ENCODE peak calls at places on chromosomes 2 and 18, in ten cellular contexts. One of them, this sample, is unnamed.

GRCh38 chr2:206543073-206543472 is 99.2 kb upstream of the FAM237A start:
- DNase-seq in GM12878: no peak
- DNase-seq in GM12865: no peak
- DNase-seq in nucleus accumbens: no peak
- DNase-seq in activated T-helper 1 cell treated with Interleukin-2 at 50 U/mL for 16 hours: no peak
- DNase-seq in activated CD4-positive, alpha-beta T cell treated with anti-CD3 and anti-CD28 coated beads, Interleukin-2, amount 10 ng/mL, durations not matched to agents 7 days and 5 days: no peak
- DNase-seq in NCI-H510A treated with DMSO at 0.1 percent for 48 hours: no peak
- DNase-seq in neural crest cell: no peak
- DNase-seq in right cardiac atrium: no peak
- DNase-seq in hypothalamus: no peak
- DNase-seq in this sample: no peak

GRCh38 chr2:217510790-217511291 is 492.0 kb downstream of the TNS1 start:
- DNase-seq in GM12878: peak
- DNase-seq in right cardiac atrium: peak
- DNase-seq in activated T-helper 1 cell treated with Interleukin-2 at 50 U/mL for 16 hours: no peak
- DNase-seq in hypothalamus: peak
- DNase-seq in NCI-H510A treated with DMSO at 0.1 percent for 48 hours: peak
- DNase-seq in GM12865: peak
- DNase-seq in neural crest cell: peak
- DNase-seq in nucleus accumbens: peak
- DNase-seq in activated CD4-positive, alpha-beta T cell treated with anti-CD3 and anti-CD28 coated beads, Interleukin-2, amount 10 ng/mL, durations not matched to agents 7 days and 5 days: peak
- DNase-seq in this sample: peak

GRCh38 chr2:88192613-88193012 is 22.5 kb downstream of the THNSL2 start:
- DNase-seq in nucleus accumbens: no peak
- DNase-seq in GM12878: no peak
- DNase-seq in GM12865: no peak
- DNase-seq in right cardiac atrium: no peak
- DNase-seq in neural crest cell: no peak
- DNase-seq in activated T-helper 1 cell treated with Interleukin-2 at 50 U/mL for 16 hours: no peak
- DNase-seq in hypothalamus: no peak
- DNase-seq in NCI-H510A treated with DMSO at 0.1 percent for 48 hours: no peak
- DNase-seq in activated CD4-positive, alpha-beta T cell treated with anti-CD3 and anti-CD28 coated beads, Interleukin-2, amount 10 ng/mL, durations not matched to agents 7 days and 5 days: no peak
- DNase-seq in this sample: no peak

GRCh38 chr18:13565228-13565627 is 161.1 kb downstream of the FAM210A start:
- DNase-seq in activated CD4-positive, alpha-beta T cell treated with anti-CD3 and anti-CD28 coated beads, Interleukin-2, amount 10 ng/mL, durations not matched to agents 7 days and 5 days: no peak
- DNase-seq in NCI-H510A treated with DMSO at 0.1 percent for 48 hours: no peak
- DNase-seq in GM12865: no peak
- DNase-seq in hypothalamus: peak
- DNase-seq in neural crest cell: no peak
- DNase-seq in GM12878: no peak
- DNase-seq in activated T-helper 1 cell treated with Interleukin-2 at 50 U/mL for 16 hours: no peak
- DNase-seq in nucleus accumbens: peak
- DNase-seq in right cardiac atrium: peak
- DNase-seq in this sample: no peak

GRCh38 chr2:146730882-146731281 is 1113.9 kb upstream of the ACVR2A start:
- DNase-seq in GM12878: no peak
- DNase-seq in NCI-H510A treated with DMSO at 0.1 percent for 48 hours: no peak
- DNase-seq in right cardiac atrium: no peak
- DNase-seq in nucleus accumbens: no peak
- DNase-seq in neural crest cell: no peak
- DNase-seq in activated T-helper 1 cell treated with Interleukin-2 at 50 U/mL for 16 hours: no peak
- DNase-seq in hypothalamus: no peak
- DNase-seq in GM12865: no peak
- DNase-seq in activated CD4-positive, alpha-beta T cell treated with anti-CD3 and anti-CD28 coated beads, Interleukin-2, amount 10 ng/mL, durations not matched to agents 7 days and 5 days: no peak
- DNase-seq in this sample: no peak

GRCh38 chr2:127678991-127679390 is 3.7 kb upstream of the LIMS2 start:
- DNase-seq in GM12865: no peak
- DNase-seq in activated T-helper 1 cell treated with Interleukin-2 at 50 U/mL for 16 hours: no peak
- DNase-seq in neural crest cell: no peak
- DNase-seq in NCI-H510A treated with DMSO at 0.1 percent for 48 hours: no peak
- DNase-seq in right cardiac atrium: no peak
- DNase-seq in nucleus accumbens: no peak
- DNase-seq in GM12878: no peak
- DNase-seq in hypothalamus: no peak
- DNase-seq in activated CD4-positive, alpha-beta T cell treated with anti-CD3 and anti-CD28 coated beads, Interleukin-2, amount 10 ng/mL, durations not matched to agents 7 days and 5 days: no peak
- DNase-seq in this sample: no peak

GRCh38 chr2:144452169-144453038 is 67.5 kb downstream of the ZEB2 start:
- DNase-seq in right cardiac atrium: peak
- DNase-seq in GM12865: no peak
- DNase-seq in hypothalamus: no peak
- DNase-seq in neural crest cell: no peak
- DNase-seq in activated T-helper 1 cell treated with Interleukin-2 at 50 U/mL for 16 hours: no peak
- DNase-seq in NCI-H510A treated with DMSO at 0.1 percent for 48 hours: peak
- DNase-seq in GM12878: no peak
- DNase-seq in nucleus accumbens: no peak
- DNase-seq in activated CD4-positive, alpha-beta T cell treated with anti-CD3 and anti-CD28 coated beads, Interleukin-2, amount 10 ng/mL, durations not matched to agents 7 days and 5 days: no peak
- DNase-seq in this sample: no peak

GRCh38 chr2:206526416-206526815 is 83.1 kb downstream of the ADAM23 start:
- DNase-seq in activated T-helper 1 cell treated with Interleukin-2 at 50 U/mL for 16 hours: no peak
- DNase-seq in right cardiac atrium: no peak
- DNase-seq in GM12865: no peak
- DNase-seq in GM12878: no peak
- DNase-seq in NCI-H510A treated with DMSO at 0.1 percent for 48 hours: no peak
- DNase-seq in hypothalamus: no peak
- DNase-seq in activated CD4-positive, alpha-beta T cell treated with anti-CD3 and anti-CD28 coated beads, Interleukin-2, amount 10 ng/mL, durations not matched to agents 7 days and 5 days: no peak
- DNase-seq in nucleus accumbens: no peak
- DNase-seq in neural crest cell: no peak
- DNase-seq in this sample: no peak

GRCh38 chr2:58890865-58891525 is 649.9 kb upstream of the FANCL start:
- DNase-seq in activated CD4-positive, alpha-beta T cell treated with anti-CD3 and anti-CD28 coated beads, Interleukin-2, amount 10 ng/mL, durations not matched to agents 7 days and 5 days: no peak
- DNase-seq in GM12865: no peak
- DNase-seq in neural crest cell: no peak
- DNase-seq in GM12878: no peak
- DNase-seq in activated T-helper 1 cell treated with Interleukin-2 at 50 U/mL for 16 hours: no peak
- DNase-seq in right cardiac atrium: no peak
- DNase-seq in nucleus accumbens: no peak
- DNase-seq in hypothalamus: no peak
- DNase-seq in NCI-H510A treated with DMSO at 0.1 percent for 48 hours: no peak
- DNase-seq in this sample: no peak

GRCh38 chr2:15943914-15944313 is 3.6 kb downstream of the MYCN start:
- DNase-seq in GM12865: no peak
- DNase-seq in NCI-H510A treated with DMSO at 0.1 percent for 48 hours: no peak
- DNase-seq in activated CD4-positive, alpha-beta T cell treated with anti-CD3 and anti-CD28 coated beads, Interleukin-2, amount 10 ng/mL, durations not matched to agents 7 days and 5 days: no peak
- DNase-seq in right cardiac atrium: no peak
- DNase-seq in nucleus accumbens: peak
- DNase-seq in activated T-helper 1 cell treated with Interleukin-2 at 50 U/mL for 16 hours: no peak
- DNase-seq in GM12878: no peak
- DNase-seq in hypothalamus: no peak
- DNase-seq in neural crest cell: no peak
- DNase-seq in this sample: no peak

GRCh38 chr18:48317781-48318381 is 91.3 kb downstream of the ZBTB7C start:
- DNase-seq in hypothalamus: no peak
- DNase-seq in nucleus accumbens: no peak
- DNase-seq in activated CD4-positive, alpha-beta T cell treated with anti-CD3 and anti-CD28 coated beads, Interleukin-2, amount 10 ng/mL, durations not matched to agents 7 days and 5 days: no peak
- DNase-seq in GM12865: no peak
- DNase-seq in GM12878: no peak
- DNase-seq in NCI-H510A treated with DMSO at 0.1 percent for 48 hours: no peak
- DNase-seq in right cardiac atrium: no peak
- DNase-seq in activated T-helper 1 cell treated with Interleukin-2 at 50 U/mL for 16 hours: no peak
- DNase-seq in neural crest cell: no peak
- DNase-seq in this sample: no peak

GRCh38 chr2:206004004-206004693 is 81.8 kb downstream of the INO80D start:
- DNase-seq in GM12878: no peak
- DNase-seq in neural crest cell: no peak
- DNase-seq in GM12865: peak
- DNase-seq in NCI-H510A treated with DMSO at 0.1 percent for 48 hours: no peak
- DNase-seq in right cardiac atrium: no peak
- DNase-seq in nucleus accumbens: no peak
- DNase-seq in activated CD4-positive, alpha-beta T cell treated with anti-CD3 and anti-CD28 coated beads, Interleukin-2, amount 10 ng/mL, durations not matched to agents 7 days and 5 days: peak
- DNase-seq in hypothalamus: no peak
- DNase-seq in activated T-helper 1 cell treated with Interleukin-2 at 50 U/mL for 16 hours: no peak
- DNase-seq in this sample: no peak

GRCh38 chr2:64622443-64623231 is 31.1 kb downstream of the SERTAD2 start:
- DNase-seq in GM12878: no peak
- DNase-seq in right cardiac atrium: no peak
- DNase-seq in neural crest cell: no peak
- DNase-seq in activated T-helper 1 cell treated with Interleukin-2 at 50 U/mL for 16 hours: no peak
- DNase-seq in hypothalamus: no peak
- DNase-seq in GM12865: no peak
- DNase-seq in nucleus accumbens: no peak
- DNase-seq in activated CD4-positive, alpha-beta T cell treated with anti-CD3 and anti-CD28 coated beads, Interleukin-2, amount 10 ng/mL, durations not matched to agents 7 days and 5 days: no peak
- DNase-seq in NCI-H510A treated with DMSO at 0.1 percent for 48 hours: no peak
- DNase-seq in this sample: no peak

GRCh38 chr2:240876475-240877251 is 8.0 kb downstream of the AGXT start:
- DNase-seq in neural crest cell: no peak
- DNase-seq in activated CD4-positive, alpha-beta T cell treated with anti-CD3 and anti-CD28 coated beads, Interleukin-2, amount 10 ng/mL, durations not matched to agents 7 days and 5 days: no peak
- DNase-seq in nucleus accumbens: no peak
- DNase-seq in GM12878: no peak
- DNase-seq in GM12865: no peak
- DNase-seq in hypothalamus: no peak
- DNase-seq in activated T-helper 1 cell treated with Interleukin-2 at 50 U/mL for 16 hours: no peak
- DNase-seq in right cardiac atrium: no peak
- DNase-seq in NCI-H510A treated with DMSO at 0.1 percent for 48 hours: no peak
- DNase-seq in this sample: no peak

GRCh38 chr18:79309572-79310278 is 86.0 kb upstream of the NFATC1 start:
- DNase-seq in NCI-H510A treated with DMSO at 0.1 percent for 48 hours: no peak
- DNase-seq in hypothalamus: no peak
- DNase-seq in GM12865: no peak
- DNase-seq in nucleus accumbens: no peak
- DNase-seq in GM12878: no peak
- DNase-seq in neural crest cell: no peak
- DNase-seq in activated CD4-positive, alpha-beta T cell treated with anti-CD3 and anti-CD28 coated beads, Interleukin-2, amount 10 ng/mL, durations not matched to agents 7 days and 5 days: no peak
- DNase-seq in right cardiac atrium: no peak
- DNase-seq in activated T-helper 1 cell treated with Interleukin-2 at 50 U/mL for 16 hours: no peak
- DNase-seq in this sample: no peak

GRCh38 chr2:239526038-239526437 is 125.2 kb upstream of the HDAC4 start:
- DNase-seq in hypothalamus: no peak
- DNase-seq in right cardiac atrium: no peak
- DNase-seq in activated T-helper 1 cell treated with Interleukin-2 at 50 U/mL for 16 hours: no peak
- DNase-seq in NCI-H510A treated with DMSO at 0.1 percent for 48 hours: no peak
- DNase-seq in neural crest cell: no peak
- DNase-seq in nucleus accumbens: no peak
- DNase-seq in GM12865: no peak
- DNase-seq in GM12878: no peak
- DNase-seq in activated CD4-positive, alpha-beta T cell treated with anti-CD3 and anti-CD28 coated beads, Interleukin-2, amount 10 ng/mL, durations not matched to agents 7 days and 5 days: no peak
- DNase-seq in this sample: no peak

GRCh38 chr2:95073856-95074662 is 47.5 kb downstream of the MRPS5 start:
- DNase-seq in neural crest cell: no peak
- DNase-seq in NCI-H510A treated with DMSO at 0.1 percent for 48 hours: no peak
- DNase-seq in activated CD4-positive, alpha-beta T cell treated with anti-CD3 and anti-CD28 coated beads, Interleukin-2, amount 10 ng/mL, durations not matched to agents 7 days and 5 days: no peak
- DNase-seq in activated T-helper 1 cell treated with Interleukin-2 at 50 U/mL for 16 hours: no peak
- DNase-seq in nucleus accumbens: peak
- DNase-seq in GM12865: no peak
- DNase-seq in right cardiac atrium: no peak
- DNase-seq in GM12878: no peak
- DNase-seq in hypothalamus: no peak
- DNase-seq in this sample: no peak

GRCh38 chr2:197497301-197497700 is 2.3 kb downstream of the HSPD1 start:
- DNase-seq in GM12865: no peak
- DNase-seq in activated T-helper 1 cell treated with Interleukin-2 at 50 U/mL for 16 hours: no peak
- DNase-seq in activated CD4-positive, alpha-beta T cell treated with anti-CD3 and anti-CD28 coated beads, Interleukin-2, amount 10 ng/mL, durations not matched to agents 7 days and 5 days: no peak
- DNase-seq in hypothalamus: no peak
- DNase-seq in NCI-H510A treated with DMSO at 0.1 percent for 48 hours: no peak
- DNase-seq in right cardiac atrium: no peak
- DNase-seq in nucleus accumbens: no peak
- DNase-seq in neural crest cell: no peak
- DNase-seq in GM12878: no peak
- DNase-seq in this sample: no peak

GRCh38 chr2:207767461-207768167 is 2.1 kb downstream of the FZD5 start:
- DNase-seq in activated T-helper 1 cell treated with Interleukin-2 at 50 U/mL for 16 hours: no peak
- DNase-seq in NCI-H510A treated with DMSO at 0.1 percent for 48 hours: no peak
- DNase-seq in hypothalamus: no peak
- DNase-seq in GM12865: peak
- DNase-seq in neural crest cell: no peak
- DNase-seq in nucleus accumbens: no peak
- DNase-seq in right cardiac atrium: peak
- DNase-seq in activated CD4-positive, alpha-beta T cell treated with anti-CD3 and anti-CD28 coated beads, Interleukin-2, amount 10 ng/mL, durations not matched to agents 7 days and 5 days: no peak
- DNase-seq in GM12878: no peak
- DNase-seq in this sample: peak

GRCh38 chr18:55296761-55297160 is 291.2 kb downstream of the TCF4 start:
- DNase-seq in activated CD4-positive, alpha-beta T cell treated with anti-CD3 and anti-CD28 coated beads, Interleukin-2, amount 10 ng/mL, durations not matched to agents 7 days and 5 days: no peak
- DNase-seq in hypothalamus: no peak
- DNase-seq in activated T-helper 1 cell treated with Interleukin-2 at 50 U/mL for 16 hours: no peak
- DNase-seq in neural crest cell: no peak
- DNase-seq in GM12865: no peak
- DNase-seq in right cardiac atrium: no peak
- DNase-seq in nucleus accumbens: no peak
- DNase-seq in GM12878: no peak
- DNase-seq in NCI-H510A treated with DMSO at 0.1 percent for 48 hours: no peak
- DNase-seq in this sample: no peak

GRCh38 chr18:9852266-9853081 is 33.3 kb upstream of the TXNDC2 start:
- DNase-seq in hypothalamus: no peak
- DNase-seq in nucleus accumbens: no peak
- DNase-seq in GM12865: no peak
- DNase-seq in right cardiac atrium: no peak
- DNase-seq in GM12878: no peak
- DNase-seq in activated CD4-positive, alpha-beta T cell treated with anti-CD3 and anti-CD28 coated beads, Interleukin-2, amount 10 ng/mL, durations not matched to agents 7 days and 5 days: no peak
- DNase-seq in neural crest cell: no peak
- DNase-seq in activated T-helper 1 cell treated with Interleukin-2 at 50 U/mL for 16 hours: no peak
- DNase-seq in NCI-H510A treated with DMSO at 0.1 percent for 48 hours: no peak
- DNase-seq in this sample: no peak

GRCh38 chr2:119827866-119828507 is 68.3 kb downstream of the PTPN4 start:
- DNase-seq in right cardiac atrium: no peak
- DNase-seq in activated T-helper 1 cell treated with Interleukin-2 at 50 U/mL for 16 hours: no peak
- DNase-seq in neural crest cell: no peak
- DNase-seq in nucleus accumbens: no peak
- DNase-seq in GM12865: peak
- DNase-seq in hypothalamus: no peak
- DNase-seq in activated CD4-positive, alpha-beta T cell treated with anti-CD3 and anti-CD28 coated beads, Interleukin-2, amount 10 ng/mL, durations not matched to agents 7 days and 5 days: no peak
- DNase-seq in GM12878: no peak
- DNase-seq in NCI-H510A treated with DMSO at 0.1 percent for 48 hours: no peak
- DNase-seq in this sample: no peak

GRCh38 chr2:145096582-145096981 is 576.7 kb upstream of the ZEB2 start:
- DNase-seq in hypothalamus: no peak
- DNase-seq in nucleus accumbens: no peak
- DNase-seq in activated T-helper 1 cell treated with Interleukin-2 at 50 U/mL for 16 hours: no peak
- DNase-seq in activated CD4-positive, alpha-beta T cell treated with anti-CD3 and anti-CD28 coated beads, Interleukin-2, amount 10 ng/mL, durations not matched to agents 7 days and 5 days: no peak
- DNase-seq in GM12878: no peak
- DNase-seq in GM12865: no peak
- DNase-seq in right cardiac atrium: no peak
- DNase-seq in NCI-H510A treated with DMSO at 0.1 percent for 48 hours: no peak
- DNase-seq in neural crest cell: no peak
- DNase-seq in this sample: no peak

GRCh38 chr2:108182489-108182888 is 57.3 kb upstream of the SULT1C3 start:
- DNase-seq in NCI-H510A treated with DMSO at 0.1 percent for 48 hours: peak
- DNase-seq in neural crest cell: peak
- DNase-seq in right cardiac atrium: no peak
- DNase-seq in GM12865: peak
- DNase-seq in nucleus accumbens: no peak
- DNase-seq in hypothalamus: no peak
- DNase-seq in activated T-helper 1 cell treated with Interleukin-2 at 50 U/mL for 16 hours: no peak
- DNase-seq in GM12878: no peak
- DNase-seq in activated CD4-positive, alpha-beta T cell treated with anti-CD3 and anti-CD28 coated beads, Interleukin-2, amount 10 ng/mL, durations not matched to agents 7 days and 5 days: no peak
- DNase-seq in this sample: no peak

GRCh38 chr18:72863754-72864153 is 4.0 kb downstream of the NETO1 start:
- DNase-seq in neural crest cell: no peak
- DNase-seq in GM12865: no peak
- DNase-seq in NCI-H510A treated with DMSO at 0.1 percent for 48 hours: no peak
- DNase-seq in right cardiac atrium: no peak
- DNase-seq in activated CD4-positive, alpha-beta T cell treated with anti-CD3 and anti-CD28 coated beads, Interleukin-2, amount 10 ng/mL, durations not matched to agents 7 days and 5 days: no peak
- DNase-seq in activated T-helper 1 cell treated with Interleukin-2 at 50 U/mL for 16 hours: no peak
- DNase-seq in hypothalamus: no peak
- DNase-seq in GM12878: no peak
- DNase-seq in nucleus accumbens: no peak
- DNase-seq in this sample: no peak

GRCh38 chr2:216404010-216404618 is 8.2 kb upstream of the SMARCAL1 start:
- DNase-seq in GM12878: no peak
- DNase-seq in NCI-H510A treated with DMSO at 0.1 percent for 48 hours: peak
- DNase-seq in activated T-helper 1 cell treated with Interleukin-2 at 50 U/mL for 16 hours: peak
- DNase-seq in hypothalamus: no peak
- DNase-seq in nucleus accumbens: no peak
- DNase-seq in activated CD4-positive, alpha-beta T cell treated with anti-CD3 and anti-CD28 coated beads, Interleukin-2, amount 10 ng/mL, durations not matched to agents 7 days and 5 days: peak
- DNase-seq in right cardiac atrium: peak
- DNase-seq in neural crest cell: peak
- DNase-seq in GM12865: peak
- DNase-seq in this sample: peak

GRCh38 chr2:64295326-64296149 is 151.3 kb upstream of the PELI1 start:
- DNase-seq in activated CD4-positive, alpha-beta T cell treated with anti-CD3 and anti-CD28 coated beads, Interleukin-2, amount 10 ng/mL, durations not matched to agents 7 days and 5 days: no peak
- DNase-seq in nucleus accumbens: no peak
- DNase-seq in hypothalamus: no peak
- DNase-seq in NCI-H510A treated with DMSO at 0.1 percent for 48 hours: no peak
- DNase-seq in GM12878: no peak
- DNase-seq in activated T-helper 1 cell treated with Interleukin-2 at 50 U/mL for 16 hours: no peak
- DNase-seq in right cardiac atrium: no peak
- DNase-seq in neural crest cell: no peak
- DNase-seq in GM12865: peak
- DNase-seq in this sample: no peak

GRCh38 chr2:188983427-188984101 is 9.4 kb downstream of the COL3A1 start:
- DNase-seq in activated T-helper 1 cell treated with Interleukin-2 at 50 U/mL for 16 hours: no peak
- DNase-seq in GM12865: peak
- DNase-seq in neural crest cell: no peak
- DNase-seq in NCI-H510A treated with DMSO at 0.1 percent for 48 hours: no peak
- DNase-seq in hypothalamus: no peak
- DNase-seq in activated CD4-positive, alpha-beta T cell treated with anti-CD3 and anti-CD28 coated beads, Interleukin-2, amount 10 ng/mL, durations not matched to agents 7 days and 5 days: no peak
- DNase-seq in right cardiac atrium: no peak
- DNase-seq in GM12878: no peak
- DNase-seq in nucleus accumbens: no peak
- DNase-seq in this sample: no peak

This sample was measured in tibial nerve.